ENCODE peak calls at places on chromosomes 4 and X, in nine cellular contexts. H, O, Z, C, U, I, N, A and X are unnamed samples.

GRCh38 chr4:174404677-174405076 is 117.6 kb downstream of the HPGD start:
- DNase-seq in H (no peak), O (no peak), Z (no peak), C (no peak), U (no peak), I (no peak), N (no peak), A (no peak), X (no peak)

GRCh38 chrX:72097081-72097480 is 34.6 kb downstream of the RTL5 start:
- DNase-seq in H (no peak), O (no peak), Z (no peak), C (no peak), U (no peak), I (no peak), N (no peak), A (no peak), X (no peak)

GRCh38 chr4:73912191-73912590 is 43.0 kb downstream of the CXCL1 start:
- DNase-seq in H (no peak), O (no peak), Z (no peak), C (no peak), U (no peak), I (no peak), N (no peak), A (no peak), X (no peak)

GRCh38 chrX:15815779-15816452 is 25.6 kb downstream of the ZRSR2 start:
- DNase-seq in H (no peak), O (peak; percentile 33), Z (peak; percentile 14), C (peak; percentile 31), U (no peak), I (peak; percentile 66), N (peak; percentile 38), A (peak; percentile 56), X (peak; percentile 59)

GRCh38 chrX:20267924-20268701 is 1.4 kb upstream of the RPS6KA3 start:
- DNase-seq in H (peak; percentile 59), O (no peak), Z (no peak), C (no peak), U (peak; percentile 51), I (peak; percentile 61), N (peak; percentile 19), A (no peak), X (peak; percentile 48)

GRCh38 chrX:103628386-103629290 is at the start of gene TCEAL1:
- DNase-seq in H (peak; percentile 58), O (peak; percentile 27), Z (peak; percentile 42), C (peak; percentile 79), U (peak; percentile 70), I (peak; percentile 76), N (no peak), A (peak; percentile 72), X (peak; percentile 19)

GRCh38 chrX:155535866-155536265 is 76.9 kb downstream of the TMLHE start:
- DNase-seq in H (no peak), O (peak; percentile 6), Z (no peak), C (no peak), U (no peak), I (no peak), N (no peak), A (no peak), X (no peak)

GRCh38 chr4:8305851-8306361 is 36.4 kb downstream of the HTRA3 start:
- DNase-seq in H (no peak), O (no peak), Z (peak; percentile 25), C (no peak), U (no peak), I (no peak), N (no peak), A (no peak), X (no peak)

GRCh38 chrX:133569217-133569616 is 153.9 kb upstream of the GPC4 start:
- DNase-seq in H (no peak), O (no peak), Z (no peak), C (no peak), U (no peak), I (no peak), N (no peak), A (no peak), X (no peak)

GRCh38 chr4:73690051-73690744 is 50.2 kb upstream of the CXCL8 start:
- DNase-seq in H (no peak), O (peak; percentile 76), Z (peak; percentile 86), C (no peak), U (no peak), I (no peak), N (peak; percentile 54), A (no peak), X (no peak)

GRCh38 chrX:154372612-154373022 is 1.8 kb downstream of the FLNA start:
- DNase-seq in H (no peak), O (peak; percentile 65), Z (no peak), C (no peak), U (no peak), I (no peak), N (peak; percentile 54), A (peak; percentile 66), X (peak; percentile 58)

GRCh38 chrX:109843963-109844751 is 111.1 kb upstream of the ACSL4 start:
- DNase-seq in H (no peak), O (peak; percentile 33), Z (no peak), C (no peak), U (no peak), I (no peak), N (peak; percentile 51), A (peak; percentile 41), X (peak; percentile 21)

GRCh38 chr4:10506077-10506476 is 48.9 kb upstream of the ZNF518B start:
- DNase-seq in H (no peak), O (no peak), Z (no peak), C (peak; percentile 2), U (no peak), I (no peak), N (no peak), A (no peak), X (no peak)

GRCh38 chr4:182862921-182863320 is 54.3 kb downstream of the DCTD start:
- DNase-seq in H (peak; percentile 95), O (no peak), Z (no peak), C (no peak), U (peak; percentile 19), I (no peak), N (no peak), A (no peak), X (no peak)

GRCh38 chr4:182861346-182861745 is 55.8 kb downstream of the DCTD start:
- DNase-seq in H (no peak), O (no peak), Z (no peak), C (no peak), U (no peak), I (no peak), N (no peak), A (no peak), X (no peak)

GRCh38 chr4:182859730-182860129 is 57.5 kb downstream of the DCTD start:
- DNase-seq in H (no peak), O (no peak), Z (no peak), C (no peak), U (no peak), I (no peak), N (no peak), A (no peak), X (no peak)

GRCh38 chr4:182863501-182863900 is 53.7 kb downstream of the DCTD start:
- DNase-seq in H (no peak), O (no peak), Z (no peak), C (no peak), U (no peak), I (no peak), N (no peak), A (no peak), X (no peak)

GRCh38 chr4:182862166-182862875 is 54.9 kb downstream of the DCTD start:
- DNase-seq in H (peak; percentile 76), O (no peak), Z (no peak), C (no peak), U (no peak), I (peak; percentile 21), N (no peak), A (no peak), X (no peak)
- TF ChIP-seq CTCF in H (no peak), O (no peak), Z (no peak), C (no peak), U (no peak), I (peak; percentile 12), N (no peak), A (peak; percentile 4), X (no peak)

GRCh38 chrX:108091878-108092291 is 307 bp downstream of the ATG4A start:
- DNase-seq in H (no peak), O (no peak), Z (no peak), C (no peak), U (no peak), I (no peak), N (no peak), A (no peak), X (no peak)

GRCh38 chrX:108090474-108091265 is 672 bp downstream of the PSMD10 start:
- DNase-seq in H (no peak), O (peak; percentile 44), Z (peak; percentile 51), C (no peak), U (no peak), I (no peak), N (peak; percentile 59), A (peak; percentile 16), X (no peak)

GRCh38 chrX:108091266-108091877 is at the start of the genes ATG4A and PSMD10:
- DNase-seq in H (peak; percentile 92), O (peak; percentile 93), Z (peak; percentile 93), C (peak; percentile 91), U (peak; percentile 93), I (peak; percentile 96), N (peak; percentile 94), A (peak; percentile 95), X (peak; percentile 69)

GRCh38 chrX:108087792-108088191 is 3.5 kb downstream of the PSMD10 start:
- DNase-seq in H (no peak), O (no peak), Z (no peak), C (no peak), U (no peak), I (no peak), N (no peak), A (no peak), X (no peak)

GRCh38 chrX:108088511-108088910 is 2.8 kb downstream of the PSMD10 start:
- DNase-seq in H (no peak), O (no peak), Z (no peak), C (no peak), U (no peak), I (no peak), N (no peak), A (no peak), X (no peak)
- TF ChIP-seq CTCF in H (no peak), O (no peak), Z (no peak), C (no peak), U (no peak), I (no peak), N (no peak), A (no peak), X (no peak)

GRCh38 chr4:45442466-45442865 is 681.4 kb downstream of the GABRG1 start:
- DNase-seq in H (no peak), O (no peak), Z (peak; percentile 24), C (no peak), U (no peak), I (peak; percentile 47), N (no peak), A (peak; percentile 46), X (no peak)
- TF ChIP-seq CTCF in H (no peak), O (no peak), Z (peak; percentile 47), C (peak; percentile 55), U (no peak), I (peak; percentile 67), N (no peak), A (peak; percentile 44), X (peak; percentile 37)

DNA sequence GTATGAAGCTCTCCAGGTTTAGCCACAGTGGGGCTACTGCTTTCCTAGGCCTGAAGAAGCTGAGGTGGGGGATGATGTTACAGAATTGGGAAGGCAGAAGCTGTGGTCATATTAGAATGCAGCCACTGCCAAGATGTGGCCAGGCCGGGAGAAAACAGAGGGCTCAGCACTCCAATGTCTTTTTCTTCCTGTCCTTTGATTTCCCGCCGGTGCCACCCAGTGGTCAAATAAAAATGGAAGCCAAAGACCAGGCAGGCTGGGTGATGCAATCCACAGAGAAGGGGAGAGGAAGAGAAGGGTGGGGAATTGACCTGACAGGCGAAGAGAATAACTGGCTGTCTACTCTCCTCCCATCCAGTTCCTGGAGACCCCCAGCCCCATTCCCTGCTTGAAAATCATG is 94.9 kb upstream of the SHISA3 start:
- DNase-seq in H (peak; percentile 29), O (peak; percentile 9), Z (peak; percentile 18), C (peak; percentile 42), U (peak; percentile 30), I (peak; percentile 52), N (no peak), A (peak; percentile 46), X (no peak)
- TF ChIP-seq CTCF in H (no peak), O (peak; percentile 17), Z (peak; percentile 27), C (peak; percentile 65), U (no peak), I (peak; percentile 51), N (peak; percentile 9), A (no peak), X (peak; percentile 31)